ENCODE peak calls at places on chromosomes 11 and 22, in five cellular contexts. K, X, F, E and Y are unnamed samples.

GRCh38 chr22:42313804-42314581 is 43.5 kb upstream of the TCF20 start:
- DNase-seq in K (peak; percentile 72), X (peak; percentile 45), E (peak; percentile 99), F (peak; percentile 95), Y (peak; percentile 86)

GRCh38 chr22:30196141-30196866 is 50.3 kb downstream of the LIF start:
- DNase-seq in E (peak; percentile 78), K (peak; percentile 70), F (peak; percentile 87), X (no peak), Y (peak; percentile 99)

GRCh38 chr11:70843906-70844305 is 408.5 kb downstream of the SHANK2 start:
- DNase-seq in F (no peak), K (no peak), E (no peak), X (no peak), Y (no peak)

GRCh38 chr11:44893250-44894216 is 57.1 kb downstream of the TP53I11 start:
- DNase-seq in K (no peak), E (no peak), X (no peak), F (no peak), Y (no peak)

GRCh38 chr11:120128392-120129172 is 9.3 kb downstream of the TRIM29 start:
- DNase-seq in K (no peak), F (no peak), E (peak; percentile 91), X (no peak), Y (no peak)

GRCh38 chr11:33835143-33835878 is 56.6 kb downstream of the LMO2 start:
- DNase-seq in E (peak; percentile 62), X (no peak), K (no peak), F (no peak), Y (peak; percentile 96)

GRCh38 chr11:132032555-132032954 is 662.1 kb downstream of the NTM start:
- DNase-seq in F (no peak), E (no peak), K (no peak), X (no peak), Y (peak; percentile 56)

GRCh38 chr11:32435947-32436750 is 810 bp upstream of the WT1 start:
- DNase-seq in E (no peak), X (no peak), K (no peak), F (no peak), Y (no peak)

GRCh38 chr11:43508511-43508918 is 149.8 kb downstream of the TTC17 start:
- DNase-seq in E (no peak), F (no peak), X (no peak), K (no peak), Y (peak; percentile 14)

GRCh38 chr11:92332986-92333385 is 108.4 kb downstream of the FAT3 start:
- DNase-seq in K (no peak), F (no peak), E (peak; percentile 70), X (no peak), Y (peak; percentile 30)

GRCh38 chr11:124276081-124276480 is 19.9 kb downstream of the OR8G5 start:
- DNase-seq in E (no peak), K (no peak), X (no peak), F (no peak), Y (peak; percentile 93)

GRCh38 chr11:36056160-36056751 is 112.4 kb downstream of the LDLRAD3 start:
- DNase-seq in X (no peak), E (peak; percentile 70), K (no peak), F (peak; percentile 65), Y (no peak)

DNA sequence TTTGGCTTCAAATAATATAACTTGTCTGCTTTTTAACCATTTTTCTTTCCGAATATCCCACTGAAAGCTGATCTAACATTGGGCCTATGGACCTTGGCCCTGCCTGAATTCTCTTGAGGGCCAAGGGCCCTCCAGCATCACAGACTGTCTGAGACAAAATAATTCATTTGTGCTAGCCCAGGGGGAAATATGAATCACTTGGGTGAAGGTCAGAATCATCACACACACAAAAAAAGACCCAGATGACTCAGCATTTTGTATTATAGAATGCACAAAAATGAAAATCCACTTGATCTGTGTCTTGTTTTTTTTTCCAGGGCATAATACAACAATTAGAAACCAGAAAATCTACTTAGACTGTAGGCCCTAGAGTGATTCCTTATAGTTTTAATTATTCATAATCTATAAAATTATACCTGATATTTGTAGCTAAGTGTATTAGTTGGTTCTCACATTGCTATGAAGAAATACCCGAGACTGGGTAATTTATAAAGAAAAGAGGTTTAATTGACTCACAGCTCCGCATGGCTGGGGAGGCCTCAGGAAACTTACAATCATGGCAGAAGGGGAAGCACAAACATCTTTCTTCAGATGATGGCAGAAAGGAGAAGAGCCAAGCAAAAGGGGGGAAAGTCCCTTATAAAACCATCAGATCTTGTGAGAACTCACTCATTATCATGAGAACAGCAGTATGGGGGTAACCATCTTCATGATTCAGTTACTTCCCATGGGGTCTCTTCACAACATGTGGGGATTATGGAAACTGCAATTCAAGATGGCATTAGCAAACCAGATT is 15.6 kb upstream of the RDX start:
- DNase-seq in F (no peak), X (no peak), E (no peak), K (no peak), Y (peak; percentile 35)
- H3K14ac ChIP-seq in F (no peak overlapping the region), X (no peak overlapping the region), E (no peak overlapping the region), K (no peak overlapping the region), Y (no peak overlapping the region)

DNA sequence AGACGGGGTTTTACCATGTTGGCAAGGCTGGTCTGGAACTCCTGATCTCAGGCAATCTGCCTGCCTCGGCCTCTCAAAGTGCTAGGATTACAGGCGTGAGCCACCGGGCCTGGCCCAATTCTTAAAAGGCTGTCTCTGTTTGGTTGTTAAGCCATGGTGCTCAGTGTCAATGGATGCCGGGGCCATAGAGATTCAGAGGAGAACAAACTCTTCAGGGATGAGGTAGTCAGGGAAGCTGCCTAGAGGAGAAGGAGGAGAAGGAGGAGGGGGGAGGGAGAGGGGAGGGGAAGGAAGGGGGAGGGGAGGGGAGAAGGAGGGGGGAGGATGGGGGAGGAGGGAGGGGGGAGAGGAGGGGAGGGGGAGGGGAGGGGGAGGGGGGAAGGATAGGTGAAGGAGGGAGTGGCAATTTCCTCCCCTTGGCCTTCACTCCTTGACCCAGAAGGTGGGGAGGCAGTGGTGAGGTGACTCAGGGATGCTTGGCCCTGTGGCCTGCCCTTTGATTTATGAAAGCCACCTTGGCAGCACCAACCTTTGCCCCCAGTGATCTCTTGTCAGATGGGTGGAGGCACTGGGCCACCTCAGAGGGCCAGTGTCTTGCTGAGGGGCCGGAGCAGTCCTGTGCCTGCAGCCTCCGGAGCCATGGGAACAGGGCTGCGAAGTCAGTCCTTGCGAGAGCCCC is at the start of gene C11orf86:
- DNase-seq in F (peak; percentile 67), X (no peak), K (no peak), E (no peak), Y (no peak)
- H2BK12ac ChIP-seq in F (no peak within 1 kb of the TSS), X (no peak within 1 kb of the TSS), K (peak within 1 kb of the TSS; percentile 10), E (no peak within 1 kb of the TSS), Y (peak within 1 kb of the TSS; percentile 38)

GRCh38 chr11:14418801-14419417 is 59.9 kb upstream of the RRAS2 start:
- DNase-seq in K (no peak), F (peak; percentile 66), X (no peak), E (peak; percentile 59), Y (no peak)
- H3K14ac ChIP-seq in K (no peak overlapping the region), F (no peak overlapping the region), X (no peak overlapping the region), E (no peak overlapping the region), Y (no peak overlapping the region)

GRCh38 chr11:21976210-21976609 is 216.7 kb upstream of the ANO5 start:
- DNase-seq in E (no peak), F (no peak), X (no peak), K (no peak), Y (no peak)
- H2BK12ac ChIP-seq in E (no peak overlapping the region), F (no peak overlapping the region), X (no peak overlapping the region), K (no peak overlapping the region), Y (no peak overlapping the region)

GRCh38 chr11:74142624-74143023 is 28.2 kb downstream of the C2CD3 start:
- DNase-seq in F (no peak), E (peak; percentile 52), X (no peak), K (no peak), Y (peak; percentile 18)
- H3K14ac ChIP-seq in F (no peak overlapping the region), E (no peak overlapping the region), X (no peak overlapping the region), K (no peak overlapping the region), Y (no peak overlapping the region)

GRCh38 chr11:57153448-57153847 is 28.3 kb upstream of the LRRC55 start:
- DNase-seq in E (no peak), K (no peak), X (no peak), F (no peak), Y (no peak)

GRCh38 chr11:57146301-57146700 is 35.5 kb upstream of the LRRC55 start:
- DNase-seq in K (no peak), E (no peak), X (no peak), F (no peak), Y (no peak)

GRCh38 chr11:57152134-57152533 is 29.6 kb upstream of the LRRC55 start:
- DNase-seq in X (no peak), F (no peak), K (no peak), E (no peak), Y (no peak)

GRCh38 chr11:57154718-57155117 is 27.0 kb upstream of the LRRC55 start:
- DNase-seq in E (peak; percentile 49), K (no peak), F (no peak), X (no peak), Y (no peak)

DNA sequence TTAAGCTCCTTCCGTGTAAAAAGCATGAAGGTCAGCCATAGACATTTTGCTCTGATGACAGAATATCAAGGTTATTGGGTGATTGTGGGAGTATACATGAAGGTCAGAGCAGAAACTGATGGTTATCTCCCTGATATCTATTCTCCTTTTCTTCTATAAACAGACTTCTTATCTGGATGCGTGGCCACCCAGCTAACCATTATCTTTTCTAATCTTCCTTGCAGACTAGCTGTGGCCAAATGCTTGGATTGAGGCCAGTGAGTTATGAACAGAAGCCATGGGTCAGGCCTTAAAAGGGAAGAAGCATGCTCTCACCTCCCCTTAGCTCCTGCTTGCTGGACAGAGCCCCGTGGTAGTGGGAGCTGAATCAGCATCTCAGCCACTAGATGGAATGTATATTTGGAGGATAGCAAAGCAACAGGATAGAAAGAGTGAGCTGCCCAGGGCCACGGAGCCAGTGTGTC is 31.3 kb upstream of the LRRC55 start:
- DNase-seq in E (no peak), K (no peak), X (no peak), F (no peak), Y (no peak)
- H2BK12ac ChIP-seq in E (no peak overlapping the region), K (no peak overlapping the region), X (no peak overlapping the region), F (no peak overlapping the region), Y (no peak overlapping the region)

GRCh38 chr11:61954106-61955030 is 4.2 kb downstream of the BEST1 start:
- DNase-seq in X (no peak), E (no peak), K (no peak), F (no peak), Y (no peak)
- H3K14ac ChIP-seq in X (peak overlapping the region; percentile 17), E (peak overlapping the region; percentile 11), K (no peak overlapping the region), F (peak overlapping the region; percentile 66), Y (no peak overlapping the region)